ENCODE peak calls at places on chromosome 4, in four cellular contexts. T, Y, M and S are unnamed samples.

GRCh38 chr4:184345573-184345922 is 127.9 kb upstream of the ENPP6 start:
- DNase-seq in T (no peak), M (peak; percentile 21), Y (no peak), S (no peak)

GRCh38 chr4:112075129-112075753 is 70.0 kb upstream of the FAM241A start:
- DNase-seq in Y (peak; percentile 83), T (peak; percentile 68), M (peak; percentile 20), S (peak; percentile 43)

GRCh38 chr4:4532371-4532770 is 9.5 kb downstream of the STX18 start:
- DNase-seq in T (no peak), Y (no peak), M (no peak), S (no peak)

GRCh38 chr4:98873059-98873458 is 55.9 kb downstream of the EIF4E start:
- DNase-seq in T (no peak), M (no peak), Y (peak; percentile 16), S (no peak)

GRCh38 chr4:12723849-12724447 is 760.2 kb downstream of the RAB28 start:
- DNase-seq in T (peak; percentile 11), M (no peak), Y (no peak), S (no peak)

GRCh38 chr4:113435893-113436292 is 325.6 kb downstream of the CAMK2D start:
- DNase-seq in Y (peak; percentile 72), T (no peak), M (peak; percentile 70), S (no peak)

GRCh38 chr4:34108456-34108855 is 2135.9 kb downstream of the ARAP2 start:
- DNase-seq in Y (peak; percentile 1), M (no peak), T (no peak), S (no peak)

GRCh38 chr4:40363382-40363920 is 28.3 kb downstream of the CHRNA9 start:
- DNase-seq in M (no peak), Y (no peak), T (no peak), S (no peak)

GRCh38 chr4:179750374-179750773 is 2308.1 kb upstream of the AGA start:
- DNase-seq in M (no peak), Y (no peak), T (peak; percentile 6), S (no peak)

GRCh38 chr4:113311047-113311446 is 261.6 kb downstream of the ANK2 start:
- DNase-seq in M (no peak), Y (no peak), T (no peak), S (no peak)

GRCh38 chr4:4217123-4217522 is 9.6 kb downstream of the OTOP1 start:
- DNase-seq in Y (no peak), T (no peak), M (no peak), S (no peak)

GRCh38 chr4:152513078-152513477 is 22.8 kb downstream of the FBXW7 start:
- DNase-seq in M (no peak), Y (no peak), T (no peak), S (no peak)

GRCh38 chr4:123478859-123479345 is 82.3 kb downstream of the SPRY1 start:
- DNase-seq in T (no peak), M (no peak), Y (peak; percentile 33), S (no peak)

GRCh38 chr4:146237092-146237491 is 22.8 kb downstream of the REELD1 start:
- DNase-seq in M (no peak), Y (no peak), T (no peak), S (no peak)

GRCh38 chr4:104693601-104694201 is 199.0 kb upstream of the CXXC4 start:
- DNase-seq in T (no peak), M (no peak), Y (no peak), S (no peak)

GRCh38 chr4:184644553-184645307 is 4.5 kb downstream of the CASP3 start:
- DNase-seq in M (no peak), Y (no peak), T (no peak), S (no peak)

GRCh38 chr4:15755321-15755750 is 22.8 kb upstream of the CD38 start:
- DNase-seq in M (no peak), T (no peak), Y (peak; percentile 87), S (no peak)

GRCh38 chr4:54217642-54218486 is 11.2 kb upstream of the PDGFRA start:
- DNase-seq in M (peak; percentile 92), Y (peak; percentile 80), T (peak; percentile 88), S (peak; percentile 55)

GRCh38 chr4:71609159-71609558 is 174.7 kb downstream of the GC start:
- DNase-seq in T (no peak), M (no peak), Y (peak; percentile 37), S (no peak)

GRCh38 chr4:89539374-89539773 is 231.8 kb upstream of the GPRIN3 start:
- DNase-seq in T (no peak), M (no peak), Y (peak; percentile 71), S (no peak)

GRCh38 chr4:26048962-26049361 is 134.9 kb downstream of the SMIM20 start:
- DNase-seq in T (no peak), Y (no peak), M (peak; percentile 37), S (no peak)

GRCh38 chr4:56641494-56642051 is 39.5 kb downstream of the HOPX start:
- DNase-seq in M (no peak), Y (peak; percentile 81), T (no peak), S (no peak)

GRCh38 chr4:24394041-24394440 is 190.3 kb downstream of the DHX15 start:
- DNase-seq in T (no peak), M (no peak), Y (no peak), S (no peak)

GRCh38 chr4:1855334-1856070 is 454 bp downstream of the LETM1 start:
- DNase-seq in T (peak; percentile 45), M (no peak), Y (no peak), S (no peak)

GRCh38 chr4:184427687-184428086 is 46.7 kb downstream of the IRF2 start:
- DNase-seq in T (no peak), M (no peak), Y (no peak), S (no peak)

GRCh38 chr4:54695359-54696149 is 37.8 kb downstream of the KIT start:
- DNase-seq in Y (no peak), T (peak; percentile 46), M (no peak), S (no peak)

GRCh38 chr4:145769450-145770037 is 89.6 kb downstream of the C4orf51 start:
- DNase-seq in T (no peak), M (no peak), Y (no peak), S (no peak)

DNA sequence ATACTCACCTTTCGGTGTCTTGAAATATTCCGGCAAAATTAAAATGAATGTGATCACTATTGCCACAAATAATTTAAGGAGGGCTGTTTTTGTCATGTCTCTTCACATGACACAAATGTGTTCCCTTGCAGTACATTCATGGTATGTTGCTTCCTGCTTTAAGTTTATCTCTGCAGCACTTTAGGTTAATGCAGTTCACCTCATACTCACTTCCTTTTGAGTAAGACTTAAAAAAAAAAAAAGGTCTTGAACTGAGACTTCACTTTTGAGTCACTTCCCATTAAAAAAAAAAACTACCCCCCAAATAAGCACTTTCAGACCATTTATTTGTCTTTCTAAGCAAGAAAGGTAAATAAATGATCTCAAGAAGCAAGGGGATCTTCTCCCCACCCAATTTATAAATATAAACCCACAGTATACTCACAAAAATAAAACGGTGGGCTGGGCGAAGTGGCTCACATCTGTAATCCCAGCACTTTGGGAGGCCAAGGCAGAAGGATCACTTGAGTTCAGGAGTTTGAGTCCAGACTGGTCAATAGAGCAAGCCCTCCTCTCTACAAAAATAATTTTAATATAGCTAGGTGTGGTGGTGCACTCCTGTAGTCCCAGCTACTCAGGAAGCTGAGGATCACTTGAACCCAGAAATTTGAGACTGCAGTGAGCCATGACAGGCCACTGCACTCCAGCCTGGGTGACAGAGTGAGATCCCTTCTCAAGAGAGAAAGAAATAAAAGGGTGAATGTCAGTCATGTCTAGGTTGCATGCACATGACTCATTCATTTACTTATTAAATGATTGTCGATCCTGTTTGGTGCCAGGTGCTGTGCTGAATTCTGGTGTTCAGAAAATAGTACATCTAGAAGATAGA is at the start of gene TMEM156:
- DNase-seq in Y (peak; percentile 25), T (no peak), M (no peak), S (peak; percentile 77)
- H3K27ac ChIP-seq in Y (peak within 1 kb of the TSS; percentile 71), T (no peak within 1 kb of the TSS), M (peak within 1 kb of the TSS; percentile 67), S (peak within 1 kb of the TSS; percentile 55)

GRCh38 chr4:173520921-173521473 is 9.0 kb downstream of the HAND2 start:
- DNase-seq in T (peak; percentile 23), Y (no peak), M (no peak), S (no peak)
- H3K27ac ChIP-seq in T (no peak overlapping the region), Y (no peak overlapping the region), M (no peak overlapping the region), S (no peak overlapping the region)

GRCh38 chr4:109334129-109334528 is 31.7 kb upstream of the COL25A1 start:
- DNase-seq in M (no peak), Y (no peak), T (no peak), S (no peak)
- H3K27ac ChIP-seq in M (no peak overlapping the region), Y (no peak overlapping the region), T (no peak overlapping the region), S (no peak overlapping the region)

DNA sequence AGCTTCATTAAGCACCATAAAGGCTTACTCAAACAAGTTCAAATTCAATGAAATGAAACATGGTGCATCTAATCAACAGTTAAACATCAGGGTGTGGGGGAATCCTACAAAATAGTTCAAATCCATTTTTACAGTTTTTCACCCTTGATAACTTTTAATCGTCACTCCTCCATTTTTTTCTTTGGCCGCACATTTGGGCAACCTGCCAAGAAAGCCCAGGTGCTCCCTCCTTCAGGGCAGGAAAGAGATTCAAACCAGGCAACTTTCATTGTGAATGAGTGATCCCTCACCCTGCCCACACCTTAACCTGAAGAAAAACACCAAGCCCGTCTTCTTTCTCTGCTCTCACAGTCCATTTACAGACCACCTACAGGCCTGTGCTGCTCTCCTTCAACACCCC is 24.9 kb downstream of the TRIM61 start:
- DNase-seq in Y (no peak), M (no peak), T (no peak), S (no peak)
- H3K27ac ChIP-seq in Y (no peak overlapping the region), M (no peak overlapping the region), T (no peak overlapping the region), S (no peak overlapping the region)

GRCh38 chr4:102685768-102686167 is 75.0 kb downstream of the MANBA start:
- DNase-seq in T (no peak), Y (no peak), M (no peak), S (no peak)

GRCh38 chr4:102687982-102688433 is 72.8 kb downstream of the MANBA start:
- DNase-seq in Y (no peak), T (no peak), M (no peak), S (no peak)

GRCh38 chr4:102687373-102687981 is 73.3 kb downstream of the MANBA start:
- DNase-seq in M (no peak), T (no peak), Y (peak; percentile 20), S (no peak)

GRCh38 chr4:102683846-102684581 is 76.8 kb downstream of the MANBA start:
- DNase-seq in T (no peak), Y (peak; percentile 21), M (no peak), S (no peak)

GRCh38 chr4:102684605-102685052 is 76.1 kb downstream of the MANBA start:
- DNase-seq in M (no peak), Y (peak; percentile 79), T (no peak), S (no peak)
- H3K27ac ChIP-seq in M (no peak overlapping the region), Y (peak overlapping the region; percentile 68), T (no peak overlapping the region), S (no peak overlapping the region)

GRCh38 chr4:38185406-38185805 is 225.2 kb downstream of the PTTG2 start:
- DNase-seq in M (no peak), Y (no peak), T (peak; percentile 17), S (no peak)
- H3K27ac ChIP-seq in M (no peak overlapping the region), Y (no peak overlapping the region), T (no peak overlapping the region), S (no peak overlapping the region)

DNA sequence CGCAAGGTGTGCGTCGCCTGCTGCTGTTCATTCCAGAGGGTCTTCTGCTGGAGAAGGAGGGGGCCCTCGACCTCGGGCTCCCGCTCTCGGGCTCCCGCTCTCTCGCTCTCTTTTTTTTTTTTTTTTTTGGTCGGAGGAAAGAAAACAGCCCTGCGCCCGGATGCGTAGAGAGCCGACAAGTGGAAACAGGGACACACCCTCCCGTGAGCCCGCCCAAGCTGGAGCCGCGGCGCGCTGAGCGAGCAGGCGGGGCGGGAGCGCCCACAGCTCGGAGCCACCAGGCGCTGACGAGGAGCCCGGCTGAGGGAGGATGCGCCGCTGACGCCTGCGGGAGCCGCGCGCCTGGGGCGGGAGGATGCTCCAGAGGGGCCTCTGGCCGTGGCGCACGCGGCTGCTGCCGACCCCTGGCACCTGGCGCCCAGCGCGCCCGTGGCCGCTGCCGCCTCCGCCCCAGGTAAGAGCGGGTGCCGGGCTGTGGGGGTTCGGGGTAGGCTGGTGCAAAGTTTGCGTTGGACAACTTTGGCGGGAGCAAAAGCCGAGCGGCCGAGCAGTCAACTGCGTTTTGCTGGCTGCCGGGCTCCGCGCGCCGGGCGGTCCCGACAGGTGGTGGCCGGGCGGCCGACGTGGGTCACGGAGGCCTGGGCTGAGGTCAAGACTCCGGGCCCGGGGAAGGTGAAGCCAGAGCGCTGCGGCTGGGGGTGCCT is at the start of gene MCUB:
- DNase-seq in T (peak; percentile 93), M (peak; percentile 74), Y (peak; percentile 83), S (peak; percentile 80)
- H3K27ac ChIP-seq in T (no peak within 1 kb of the TSS), M (peak within 1 kb of the TSS; percentile 94), Y (peak within 1 kb of the TSS; percentile 64), S (peak within 1 kb of the TSS; percentile 96)